ENCODE peak calls at places on chromosome 1, in four cellular contexts. Q is SK-N-SH, J is bronchial epithelial cell, K is AG09309. L is an unnamed sample.

GRCh38 chr1:121587777-121588176 is 403.0 kb downstream of the SRGAP2C start:
- DNase-seq in Q (no peak), J (peak), K (no peak), L (no peak)

GRCh38 chr1:246329900-246330299 is 177.2 kb downstream of the SMYD3 start:
- DNase-seq in Q (no peak), K (no peak), J (no peak), L (no peak)

GRCh38 chr1:221011145-221011544 is 131.9 kb downstream of the HLX start:
- DNase-seq in K (no peak), J (no peak), Q (no peak), L (no peak)

GRCh38 chr1:19485362-19486187 is at the start of gene CAPZB:
- DNase-seq in K (no peak), J (peak), Q (peak), L (no peak)

GRCh38 chr1:117363591-117364048 is 3.6 kb upstream of the MAN1A2 start:
- DNase-seq in K (no peak), J (peak), Q (no peak), L (no peak)

GRCh38 chr1:207956976-207957375 is 46.1 kb upstream of the CD34 start:
- DNase-seq in K (no peak), Q (no peak), J (no peak), L (no peak)

GRCh38 chr1:17393225-17393624 is 21.2 kb downstream of the PADI6 start:
- DNase-seq in J (no peak), Q (no peak), K (no peak), L (no peak)

GRCh38 chr1:7705048-7705907 is 65.8 kb upstream of the VAMP3 start:
- DNase-seq in K (no peak), Q (peak), J (no peak), L (no peak)

GRCh38 chr1:44894591-44894990 is 51.5 kb upstream of the PTCH2 start:
- DNase-seq in K (peak), J (peak), Q (no peak), L (no peak)

GRCh38 chr1:44895919-44896734 is 53.1 kb upstream of the PTCH2 start:
- DNase-seq in K (no peak), J (no peak), Q (no peak), L (no peak)
- H3K4me3 ChIP-seq in K (no peak), J (no peak), Q (no peak), L (no peak)

DNA sequence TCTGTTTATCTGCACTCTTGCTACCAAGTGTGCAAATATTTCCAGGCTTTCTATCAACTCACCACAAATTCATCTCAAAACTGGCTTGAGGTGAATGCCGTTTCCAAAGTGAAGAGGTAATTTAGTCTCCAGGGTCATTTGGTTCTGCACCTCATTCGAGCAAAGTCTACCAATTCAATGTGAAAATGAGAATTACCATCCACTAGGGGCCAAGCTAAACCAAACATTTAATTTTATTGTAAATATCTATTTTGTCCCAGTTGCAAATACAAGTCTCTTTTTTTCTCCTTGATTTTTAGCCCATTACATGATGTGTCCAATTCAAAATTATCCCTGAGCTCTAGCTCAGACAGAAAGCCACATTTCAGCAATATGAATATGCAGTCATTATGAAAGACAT is 152.3 kb upstream of the PTBP2 start:
- DNase-seq in Q (no peak), J (no peak), K (no peak), L (no peak)
- TF ChIP-seq CTCF in Q (no peak), J (no peak), K (no peak), L (no peak)

DNA sequence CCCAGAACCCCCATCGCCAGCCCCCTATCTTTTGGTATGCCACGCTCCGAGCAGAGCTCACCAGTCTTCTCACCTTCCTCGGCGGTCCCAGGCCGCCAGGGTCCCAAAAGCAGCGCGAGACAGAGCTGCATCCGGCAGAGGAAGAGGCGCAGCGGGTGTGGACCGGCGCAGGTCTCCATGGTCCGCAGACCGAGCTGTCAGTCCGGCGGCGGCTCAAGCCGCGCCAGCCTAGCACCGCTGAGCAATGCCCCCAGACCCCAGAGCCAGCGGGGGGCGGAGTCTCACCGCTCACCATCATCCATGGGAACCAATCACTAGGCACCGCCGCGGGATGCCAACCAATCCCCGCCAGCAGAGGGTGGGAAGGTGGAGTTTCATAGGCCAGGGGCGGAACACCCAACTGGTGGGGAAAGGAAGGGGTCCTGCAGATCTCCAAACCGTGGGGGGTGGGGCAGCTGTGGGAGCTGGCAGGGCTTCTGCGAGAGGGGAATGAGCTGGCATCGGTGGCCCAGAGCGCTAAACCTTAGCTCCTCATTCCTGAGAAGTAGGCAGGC is at the start of gene EPHA10:
- DNase-seq in Q (peak), J (no peak), K (no peak), L (no peak)
- H3K4me3 ChIP-seq in Q (no peak), J (no peak), K (no peak), L (no peak)

GRCh38 chr1:27322569-27323116 is 680 bp downstream of the TMEM222 start:
- DNase-seq in K (no peak), J (no peak), Q (no peak), L (no peak)

GRCh38 chr1:27318137-27318536 is 3.8 kb upstream of the TMEM222 start:
- DNase-seq in K (no peak), J (no peak), Q (no peak), L (no peak)

GRCh38 chr1:27318596-27318995 is 3.4 kb upstream of the TMEM222 start:
- DNase-seq in Q (peak), K (no peak), J (no peak), L (no peak)

GRCh38 chr1:27325286-27325685 is 3.3 kb downstream of the TMEM222 start:
- DNase-seq in K (no peak), Q (no peak), J (no peak), L (no peak)

GRCh38 chr1:27321813-27322568 is at the start of gene TMEM222:
- DNase-seq in J (peak), K (peak), Q (peak), L (peak)
- TF ChIP-seq CTCF in J (peak), K (peak), Q (no peak), L (no peak)

DNA sequence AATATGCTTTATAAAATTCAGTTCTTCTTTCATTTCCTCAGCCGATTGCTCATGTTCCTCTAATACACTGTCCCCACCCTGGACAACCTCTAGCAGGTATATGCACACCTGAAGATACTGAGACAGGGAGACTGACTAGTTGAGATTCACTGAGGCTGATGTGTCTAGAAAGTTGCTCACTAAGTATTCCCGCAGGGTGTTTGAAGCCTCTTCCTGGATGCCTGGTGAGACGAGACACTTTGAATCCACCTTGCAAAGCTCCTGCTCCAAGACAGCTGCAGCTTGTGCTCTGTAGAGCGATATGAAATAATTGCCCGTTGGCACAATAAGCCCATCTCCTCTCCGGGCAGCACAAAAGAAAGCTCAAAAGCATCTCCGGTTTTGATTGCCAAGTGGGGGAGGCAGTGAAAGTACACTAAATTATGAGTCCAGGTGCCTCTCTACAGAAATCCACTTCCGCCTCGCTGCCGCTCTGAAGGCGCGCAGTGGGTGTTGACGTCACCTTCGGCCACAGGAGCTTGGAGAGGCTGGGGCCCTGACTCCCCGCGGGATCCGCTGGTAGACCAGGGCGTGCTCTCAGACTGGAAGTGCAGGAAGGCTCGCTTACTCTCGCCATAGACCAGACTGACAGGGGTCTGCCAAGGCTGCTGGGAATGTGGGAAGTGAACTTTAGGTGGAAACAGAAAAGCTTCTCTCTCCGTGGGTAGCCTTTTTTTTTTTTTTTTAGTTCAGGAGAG is 46.3 kb downstream of the GPA33 start:
- DNase-seq in K (no peak), Q (peak), J (peak), L (no peak)
- H3K4me3 ChIP-seq in K (no peak), Q (peak), J (peak), L (peak)

L was measured in retinal pigment epithelial cell.